ENCODE peak calls at places on chromosomes 16 and 17, in seven cellular contexts. Y is A549, E is Panc1, W is HCT116, I is GM23338, A is GM12878, F is SK-N-SH. P is an unnamed sample.

GRCh38 chr17:29078183-29079045 is 35.5 kb downstream of the PIPOX start:
- DNase-seq in W (peak), Y (no peak), I (no peak), F (no peak), A (no peak), E (no peak), P (no peak)

GRCh38 chr16:17305694-17306093 is 165.1 kb downstream of the XYLT1 start:
- DNase-seq in Y (no peak), E (no peak), W (no peak), A (peak), F (no peak), I (no peak), P (no peak)

GRCh38 chr16:3074860-3075545 is 9.6 kb downstream of the IL32 start:
- DNase-seq in Y (no peak), I (no peak), A (peak), W (no peak), F (no peak), E (no peak), P (no peak)

GRCh38 chr17:8314797-8315739 is 5.0 kb downstream of the ARHGEF15 start:
- DNase-seq in I (peak), E (no peak), A (no peak), Y (no peak), W (no peak), F (peak), P (no peak)

GRCh38 chr17:46851029-46851741 is at the start of gene WNT9B:
- DNase-seq in W (no peak), F (peak), A (no peak), I (peak), Y (peak), E (no peak), P (peak)

GRCh38 chr16:87196229-87196628 is 121.0 kb downstream of the C16orf95 start:
- DNase-seq in Y (no peak), A (no peak), F (no peak), W (no peak), I (no peak), E (no peak), P (no peak)

GRCh38 chr17:39921323-39921722 is 2.9 kb upstream of the GSDMB start:
- DNase-seq in F (no peak), A (no peak), Y (no peak), I (no peak), E (no peak), W (no peak), P (no peak)

GRCh38 chr16:80027007-80027965 is 426.7 kb upstream of the MAF start:
- DNase-seq in F (no peak), Y (peak), W (no peak), A (peak), E (peak), I (peak), P (peak)

GRCh38 chr16:49068224-49068623 is 213.4 kb downstream of the CBLN1 start:
- DNase-seq in F (no peak), Y (no peak), I (no peak), W (no peak), E (no peak), A (no peak), P (no peak)

GRCh38 chr17:9240659-9241370 is 219.5 kb downstream of the NTN1 start:
- DNase-seq in Y (peak), A (no peak), I (peak), W (no peak), F (no peak), E (no peak), P (peak)

GRCh38 chr16:4094138-4094773 is 22.0 kb downstream of the ADCY9 start:
- DNase-seq in W (no peak), F (no peak), I (no peak), Y (no peak), E (no peak), A (no peak), P (peak)

GRCh38 chr17:50274142-50274944 is at the start of gene TMEM92:
- DNase-seq in A (no peak), Y (peak), W (peak), F (peak), E (no peak), I (peak), P (no peak)

GRCh38 chr17:29256735-29257466 is 10.2 kb downstream of the CRYBA1 start:
- DNase-seq in E (no peak), W (no peak), F (no peak), A (no peak), I (no peak), Y (no peak), P (no peak)

GRCh38 chr16:49855822-49856740 is at the start of gene ZNF423:
- DNase-seq in A (no peak), W (no peak), Y (no peak), F (peak), E (no peak), I (peak), P (no peak)

GRCh38 chr17:20241855-20242254 is 225.5 kb downstream of the LGALS9B start:
- DNase-seq in F (no peak), A (no peak), W (no peak), E (no peak), I (no peak), Y (no peak), P (no peak)

GRCh38 chr16:5447734-5448133 is 350.1 kb upstream of the EEF2KMT start:
- DNase-seq in W (no peak), F (no peak), E (no peak), A (no peak), I (peak), Y (no peak), P (no peak)

GRCh38 chr17:70314096-70314495 is 144.8 kb downstream of the KCNJ2 start:
- DNase-seq in F (no peak), A (no peak), E (no peak), I (no peak), Y (no peak), W (no peak), P (no peak)
- TF ChIP-seq REST in F (no peak), A (no peak), E (no peak), I (no peak), Y (no peak), W (no peak), P (no peak)

DNA sequence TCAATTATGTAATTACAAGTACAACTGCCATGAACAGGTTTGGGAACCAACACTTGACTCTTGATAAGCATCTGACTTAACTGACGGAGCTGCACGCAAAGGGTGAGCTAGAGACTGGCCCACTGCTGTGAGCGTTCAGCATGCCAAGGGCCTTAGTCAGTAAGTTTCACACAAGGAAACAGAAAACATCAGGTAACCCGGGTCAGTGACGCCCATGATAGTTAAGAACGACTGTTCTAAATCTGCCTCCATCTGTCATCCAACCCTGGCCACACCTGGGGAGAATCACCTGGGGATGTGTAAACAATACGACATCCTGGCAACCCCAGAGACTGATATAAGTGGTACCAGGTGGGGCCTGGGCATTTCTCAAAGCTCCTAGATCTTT is 12.3 kb downstream of the SMIM5 start:
- DNase-seq in Y (peak), A (no peak), I (no peak), F (peak), E (no peak), W (peak), P (no peak)
- TF ChIP-seq REST in Y (no peak), A (no peak), I (no peak), F (no peak), E (no peak), W (no peak), P (no peak)

DNA sequence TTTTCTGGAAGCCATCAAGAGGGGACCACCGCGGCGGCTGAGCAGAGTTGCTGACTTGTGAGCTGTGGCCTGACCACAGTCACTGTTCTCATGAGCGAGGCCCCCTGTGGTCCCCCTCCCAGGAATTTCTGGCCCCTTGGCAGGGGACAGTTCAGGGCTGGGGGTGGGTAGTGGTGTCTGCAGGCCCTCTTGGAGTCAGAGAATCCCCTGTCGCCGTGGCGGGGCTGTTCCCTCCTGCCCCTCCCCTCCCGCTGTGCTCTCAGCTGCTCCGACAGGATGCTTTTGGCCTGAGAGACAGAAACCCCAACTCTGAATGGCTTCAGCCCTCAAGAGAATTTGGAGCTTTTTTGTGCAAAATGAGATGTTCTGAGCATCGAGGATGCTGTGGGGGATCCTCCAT is 292.0 kb downstream of the SEC14L1 start:
- DNase-seq in A (no peak), E (no peak), I (no peak), Y (no peak), F (no peak), W (no peak), P (no peak)
- TF ChIP-seq REST in A (no peak), E (no peak), I (no peak), Y (no peak), F (no peak), W (no peak), P (no peak)

DNA sequence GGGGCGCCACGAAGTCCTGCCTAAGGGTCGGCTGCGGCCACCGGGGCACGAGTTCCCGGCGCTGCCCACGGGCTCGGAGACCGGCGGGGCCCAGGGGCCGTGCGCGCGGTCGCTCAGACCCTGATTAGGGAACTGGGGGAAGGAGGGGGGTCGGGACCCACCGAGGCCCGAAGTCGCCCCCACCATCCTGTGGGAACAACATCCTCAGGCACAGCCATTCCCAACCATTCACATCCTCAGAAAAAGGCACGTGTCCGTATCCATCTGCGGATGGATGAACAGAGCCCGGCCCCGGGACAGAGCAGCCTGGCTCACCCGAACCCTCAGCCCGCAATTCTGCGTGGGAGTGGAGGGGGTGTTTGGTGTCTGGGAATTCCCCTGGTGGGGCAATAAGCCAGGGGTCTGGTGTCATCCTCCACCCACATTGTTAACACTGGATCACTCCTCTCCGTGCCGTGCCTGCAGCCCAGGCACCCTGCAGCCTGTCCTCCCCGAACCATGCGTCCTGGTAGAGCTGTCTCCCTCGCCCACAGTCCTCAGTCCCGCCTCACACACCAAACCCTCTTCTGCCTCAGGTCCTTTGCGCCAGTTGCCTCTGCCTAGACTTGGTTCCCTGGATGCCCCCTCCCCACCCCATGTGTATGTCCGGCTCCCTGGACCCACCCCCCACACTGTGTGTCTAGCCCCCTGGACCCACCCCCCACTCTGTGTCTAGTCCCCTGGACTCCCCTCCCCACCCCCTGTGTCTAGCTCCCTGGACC is 789 bp upstream of the CCDC57 start:
- DNase-seq in F (peak), I (peak), W (no peak), Y (peak), A (no peak), E (no peak), P (peak)
- TF ChIP-seq REST in F (no peak), I (no peak), W (no peak), Y (no peak), A (no peak), E (no peak), P (no peak)

GRCh38 chr16:75011634-75012307 is 12.9 kb downstream of the ZNRF1 start:
- DNase-seq in E (no peak), Y (peak), A (peak), W (peak), I (no peak), F (no peak), P (no peak)
- TF ChIP-seq REST in E (no peak), Y (no peak), A (no peak), W (no peak), I (no peak), F (no peak), P (no peak)

GRCh38 chr16:88763502-88764053 is 21.4 kb downstream of the PIEZO1 start:
- DNase-seq in A (no peak), W (no peak), Y (no peak), E (no peak), F (no peak), I (peak), P (peak)

GRCh38 chr16:88761143-88761534 is 23.9 kb downstream of the PIEZO1 start:
- DNase-seq in W (no peak), I (no peak), Y (no peak), E (no peak), F (no peak), A (no peak), P (no peak)

GRCh38 chr16:88762941-88763340 is 22.1 kb downstream of the PIEZO1 start:
- DNase-seq in Y (no peak), I (no peak), E (no peak), F (no peak), A (no peak), W (no peak), P (no peak)

GRCh38 chr16:88761830-88762229 is 23.2 kb downstream of the PIEZO1 start:
- DNase-seq in W (no peak), F (no peak), I (no peak), Y (no peak), A (no peak), E (no peak), P (no peak)

GRCh38 chr16:88762258-88762870 is 22.7 kb downstream of the PIEZO1 start:
- DNase-seq in F (no peak), A (no peak), E (no peak), Y (no peak), I (no peak), W (no peak), P (no peak)
- TF ChIP-seq REST in F (no peak), A (no peak), E (no peak), Y (no peak), I (no peak), W (no peak), P (no peak)

DNA sequence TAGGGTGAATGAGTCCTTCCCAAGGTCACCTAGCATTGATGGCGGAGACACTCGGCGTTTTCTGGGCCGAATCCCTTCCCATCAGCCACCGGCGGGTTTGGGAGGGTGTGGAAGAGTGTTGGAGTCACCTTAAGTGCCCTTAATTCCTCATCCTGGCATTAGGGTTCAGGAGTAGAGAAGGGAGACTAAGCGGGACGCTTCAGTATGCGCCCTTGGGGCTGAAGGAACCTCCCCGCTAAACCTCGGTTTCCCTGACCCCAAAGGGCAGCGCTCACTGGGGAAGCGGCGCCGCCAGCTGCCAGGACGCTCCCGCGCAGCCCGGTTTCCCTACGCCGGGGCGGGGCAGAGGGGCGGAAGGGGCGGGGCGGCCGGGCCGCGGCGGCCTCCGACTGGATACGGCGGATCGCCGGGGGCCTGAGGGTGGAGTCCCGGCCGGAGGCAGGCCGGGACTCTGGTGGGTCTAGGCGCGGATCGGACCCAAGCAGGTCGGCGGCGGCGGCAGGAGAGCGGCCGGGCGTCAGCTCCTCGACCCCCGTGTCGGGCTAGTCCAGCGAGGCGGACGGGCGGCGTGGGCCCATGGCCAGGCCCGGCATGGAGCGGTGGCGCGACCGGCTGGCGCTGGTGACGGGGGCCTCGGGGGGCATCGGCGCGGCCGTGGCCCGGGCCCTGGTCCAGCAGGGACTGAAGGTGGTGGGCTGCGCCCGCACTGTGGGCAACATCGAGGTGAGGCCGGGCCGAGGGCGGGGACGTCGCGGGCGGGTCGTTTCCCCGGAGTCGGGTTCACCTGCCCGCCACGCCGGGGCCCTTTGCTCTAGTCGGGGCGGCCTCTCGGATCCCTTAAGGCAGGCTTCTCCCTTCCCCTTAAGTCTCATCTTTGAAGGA is at the start of gene DHRS11:
- DNase-seq in I (peak), E (no peak), F (peak), Y (peak), W (peak), A (no peak), P (peak)
- TF ChIP-seq REST in I (no peak), E (no peak), F (no peak), Y (no peak), W (no peak), A (no peak), P (no peak)

DNA sequence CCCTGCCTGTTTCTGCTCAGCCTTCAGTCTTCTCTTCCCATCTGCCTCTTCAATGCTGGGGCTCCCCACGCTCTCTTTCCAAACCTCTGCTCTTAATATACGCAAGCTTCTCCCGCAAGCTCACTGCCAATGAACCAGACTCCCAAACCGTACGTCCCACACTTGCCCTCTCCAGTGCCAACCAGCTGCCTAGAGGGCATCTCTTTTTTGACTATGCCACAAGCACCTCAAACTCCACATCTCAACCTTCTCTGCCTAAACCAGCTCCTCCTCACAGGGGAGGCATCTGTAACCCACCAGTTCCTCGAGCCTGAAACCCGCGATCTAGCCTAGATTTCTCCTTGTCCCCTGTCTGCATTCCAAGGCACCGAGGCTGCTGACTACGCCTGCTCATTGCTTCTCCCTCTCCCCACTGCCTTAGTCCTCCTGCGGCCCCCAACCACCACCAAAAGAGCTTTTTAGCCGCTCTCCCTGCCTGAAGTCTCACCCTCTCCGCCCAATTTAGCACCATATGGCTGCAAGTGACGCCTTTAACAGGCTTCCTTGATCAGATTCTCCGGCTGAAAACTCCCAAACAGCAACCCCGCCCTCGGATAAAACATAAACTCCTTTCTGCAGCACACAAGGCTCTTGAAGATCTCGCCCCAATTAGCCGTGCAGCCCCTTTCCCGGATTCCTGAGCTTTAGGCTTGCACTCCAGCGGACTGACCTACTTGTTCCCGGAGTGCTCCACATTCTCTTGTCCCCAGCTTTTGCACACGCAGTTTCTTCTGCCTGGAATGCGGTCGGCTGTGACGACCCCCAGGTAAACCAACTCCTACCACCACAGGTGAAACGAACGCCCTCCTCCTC is 1.5 kb downstream of the GGA2 start:
- DNase-seq in F (no peak), W (no peak), E (no peak), I (peak), A (no peak), Y (no peak), P (no peak)
- TF ChIP-seq REST in F (no peak), W (no peak), E (no peak), I (no peak), A (no peak), Y (no peak), P (no peak)

P was measured in HepG2.